ENCODE peak calls at places on chromosomes 4 and X, in four cellular contexts. Z is cardiac muscle cell; J is adrenal gland; F is CD8-positive, alpha-beta T cell. A is an unnamed sample.

GRCh38 chr4:76197971-76198410 is 15.6 kb downstream of the SCARB2 start:
- DNase-seq in J (peak; percentile 60), F (no peak), Z (no peak), A (peak; percentile 62)

GRCh38 chr4:40380647-40381046 is 45.5 kb downstream of the CHRNA9 start:
- DNase-seq in F (no peak), J (no peak), Z (no peak), A (no peak)

GRCh38 chr4:2318885-2319284 is 57.0 kb upstream of the MXD4 start:
- DNase-seq in F (no peak), Z (no peak), J (no peak), A (no peak)

GRCh38 chr4:7160951-7161440 is 31.3 kb upstream of the SORCS2 start:
- DNase-seq in F (no peak), J (no peak), Z (no peak), A (peak; percentile 1)

GRCh38 chr4:45079616-45080015 is 353.3 kb upstream of the GNPDA2 start:
- DNase-seq in F (no peak), Z (no peak), J (no peak), A (no peak)

GRCh38 chrX:112211459-112211858 is 128.9 kb upstream of the TRPC5 start:
- DNase-seq in Z (no peak), F (no peak), J (no peak), A (no peak)

GRCh38 chrX:11446951-11447350 is 153.7 kb downstream of the AMELX start:
- DNase-seq in Z (no peak), F (no peak), J (no peak), A (no peak)

GRCh38 chr4:189062047-189062820 is 878.4 kb upstream of the FRG1 start:
- DNase-seq in F (no peak), J (no peak), Z (no peak), A (no peak)

GRCh38 chr4:55398461-55398860 is 2.7 kb downstream of the TMEM165 start:
- DNase-seq in Z (no peak), J (no peak), F (no peak), A (no peak)

GRCh38 chrX:85244411-85245210 is 820 bp downstream of the ZNF711 start:
- DNase-seq in Z (peak; percentile 54), J (peak; percentile 5), F (no peak), A (no peak)

GRCh38 chrX:4379071-4379470 is 665.6 kb upstream of the PRKX start:
- DNase-seq in J (no peak), F (no peak), Z (no peak), A (no peak)

GRCh38 chr4:67719953-67720617 is 19.1 kb upstream of the UBA6 start:
- DNase-seq in F (no peak), Z (no peak), J (no peak), A (no peak)

DNA sequence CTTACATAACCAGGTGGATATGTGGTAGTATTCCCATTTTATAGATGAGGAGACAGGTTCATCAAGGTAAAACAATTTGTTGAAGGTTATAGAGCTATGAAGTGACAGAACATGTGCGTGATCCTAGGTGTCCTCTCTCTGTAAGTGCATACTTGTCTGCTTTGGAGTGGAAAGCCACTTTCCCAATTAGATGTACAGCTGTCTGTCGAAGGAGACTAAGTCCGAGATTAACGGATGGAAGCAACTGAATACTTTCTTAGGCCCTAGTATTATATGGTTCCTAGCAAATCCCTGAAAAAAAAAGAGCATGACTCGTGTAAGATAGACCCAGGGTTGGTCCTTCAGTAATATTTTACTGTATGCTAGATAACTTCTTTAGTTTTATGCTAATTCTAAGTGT is 19.7 kb downstream of the TMEM131L start:
- DNase-seq in J (no peak), Z (no peak), F (no peak), A (no peak)
- H3K4me1 ChIP-seq in J (peaks cover 17% of the 10 kb centered on the region), Z (peaks cover 3% of the 10 kb centered on the region), F (peaks cover 79% of the 10 kb centered on the region), A (peaks cover 77% of the 10 kb centered on the region)

GRCh38 chr4:52998413-52998812 is 136.3 kb downstream of the RASL11B start:
- DNase-seq in F (no peak), J (no peak), Z (no peak), A (no peak)

GRCh38 chr4:52997132-52997416 is 135.0 kb downstream of the RASL11B start:
- DNase-seq in Z (no peak), J (no peak), F (no peak), A (no peak)

GRCh38 chr4:52996261-52997131 is 134.4 kb downstream of the RASL11B start:
- DNase-seq in J (peak; percentile 60), Z (peak; percentile 30), F (no peak), A (peak; percentile 15)

GRCh38 chr4:52993771-52994170 is 131.7 kb downstream of the RASL11B start:
- DNase-seq in J (no peak), F (no peak), Z (no peak), A (no peak)

DNA sequence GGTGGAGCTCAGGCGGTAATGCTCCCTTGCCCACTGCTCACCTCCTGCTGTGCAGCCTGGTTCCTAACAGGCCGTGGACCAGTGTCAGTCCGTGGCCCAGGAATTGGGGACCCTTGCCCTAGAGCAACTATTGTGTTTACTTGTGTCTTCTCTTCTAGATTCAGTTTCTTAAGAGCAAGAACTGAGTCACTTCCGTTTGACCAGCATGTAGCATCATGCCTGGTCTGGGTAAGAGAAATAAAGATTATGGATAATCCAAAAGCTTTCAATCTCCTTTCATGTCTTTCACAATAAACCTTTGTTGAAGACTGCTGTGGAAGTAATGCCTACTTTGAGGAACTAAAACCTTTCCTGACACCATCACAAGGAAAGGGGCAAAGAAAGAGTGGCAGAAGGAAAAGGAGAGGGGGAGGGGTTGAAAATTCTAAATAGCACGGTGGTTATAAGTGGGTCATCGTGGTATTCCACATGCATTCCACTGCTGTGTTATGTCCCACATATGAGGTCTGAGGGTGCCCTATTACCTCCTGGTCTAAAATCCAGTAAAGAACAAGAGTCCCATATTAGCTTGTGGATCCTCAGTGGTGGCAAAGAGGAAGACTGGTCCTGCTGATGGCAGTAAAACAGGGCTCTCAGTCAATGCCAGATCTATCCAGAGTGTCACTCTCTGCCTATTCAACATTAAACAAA is 133.4 kb downstream of the RASL11B start:
- DNase-seq in J (no peak), F (no peak), Z (no peak), A (no peak)
- H3K4me1 ChIP-seq in J (peaks cover 46% of the 10 kb centered on the region), F (no peaks in the 10 kb centered on the region), Z (peaks cover 25% of the 10 kb centered on the region), A (peaks cover 6% of the 10 kb centered on the region)

DNA sequence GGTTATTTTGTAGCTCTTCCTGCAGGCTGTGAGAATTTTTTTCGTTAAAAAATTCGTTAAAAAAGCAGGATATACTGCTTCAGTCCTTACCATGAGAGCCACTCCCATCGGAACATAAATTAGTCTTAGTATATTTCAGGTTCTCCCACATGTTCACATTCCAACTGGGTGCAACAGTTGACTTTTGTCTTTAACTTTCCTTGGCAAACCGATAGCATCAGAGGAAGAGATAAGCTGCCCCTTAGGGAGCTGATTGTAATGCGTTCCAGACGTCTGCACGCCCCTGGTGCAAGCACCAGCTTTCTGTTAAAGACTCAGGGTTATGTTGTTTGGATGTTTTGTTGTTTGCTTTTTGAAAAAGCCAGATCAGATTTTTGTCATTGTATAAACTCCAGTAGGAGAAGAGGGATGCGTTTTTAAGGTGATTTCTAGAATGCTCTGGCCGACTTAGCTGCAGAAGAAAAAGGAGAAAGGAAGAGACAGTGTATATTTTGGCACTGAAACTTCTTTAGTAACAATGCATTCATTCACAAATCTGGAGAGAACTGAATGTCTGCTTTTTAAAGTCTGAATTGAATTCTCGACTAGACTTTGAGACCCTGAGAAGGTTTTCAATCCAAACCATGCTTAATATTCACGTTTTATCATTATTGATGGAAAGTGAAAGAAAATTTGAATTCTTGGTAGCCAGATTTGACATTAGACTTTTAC is 160.9 kb downstream of the CBR4 start:
- DNase-seq in Z (peak; percentile 20), F (no peak), J (no peak), A (no peak)
- H3K4me1 ChIP-seq in Z (peaks cover 35% of the 10 kb centered on the region), F (no peaks in the 10 kb centered on the region), J (peaks cover 45% of the 10 kb centered on the region), A (peaks cover 46% of the 10 kb centered on the region)

GRCh38 chrX:65596270-65596669 is 61.7 kb upstream of the LAS1L start:
- DNase-seq in F (peak; percentile 68), Z (no peak), J (peak; percentile 16), A (peak; percentile 2)
- H3K4me1 ChIP-seq in F (peaks cover 59% of the 10 kb centered on the region), Z (no peaks in the 10 kb centered on the region), J (peaks cover 7% of the 10 kb centered on the region), A (peaks cover 6% of the 10 kb centered on the region)

DNA sequence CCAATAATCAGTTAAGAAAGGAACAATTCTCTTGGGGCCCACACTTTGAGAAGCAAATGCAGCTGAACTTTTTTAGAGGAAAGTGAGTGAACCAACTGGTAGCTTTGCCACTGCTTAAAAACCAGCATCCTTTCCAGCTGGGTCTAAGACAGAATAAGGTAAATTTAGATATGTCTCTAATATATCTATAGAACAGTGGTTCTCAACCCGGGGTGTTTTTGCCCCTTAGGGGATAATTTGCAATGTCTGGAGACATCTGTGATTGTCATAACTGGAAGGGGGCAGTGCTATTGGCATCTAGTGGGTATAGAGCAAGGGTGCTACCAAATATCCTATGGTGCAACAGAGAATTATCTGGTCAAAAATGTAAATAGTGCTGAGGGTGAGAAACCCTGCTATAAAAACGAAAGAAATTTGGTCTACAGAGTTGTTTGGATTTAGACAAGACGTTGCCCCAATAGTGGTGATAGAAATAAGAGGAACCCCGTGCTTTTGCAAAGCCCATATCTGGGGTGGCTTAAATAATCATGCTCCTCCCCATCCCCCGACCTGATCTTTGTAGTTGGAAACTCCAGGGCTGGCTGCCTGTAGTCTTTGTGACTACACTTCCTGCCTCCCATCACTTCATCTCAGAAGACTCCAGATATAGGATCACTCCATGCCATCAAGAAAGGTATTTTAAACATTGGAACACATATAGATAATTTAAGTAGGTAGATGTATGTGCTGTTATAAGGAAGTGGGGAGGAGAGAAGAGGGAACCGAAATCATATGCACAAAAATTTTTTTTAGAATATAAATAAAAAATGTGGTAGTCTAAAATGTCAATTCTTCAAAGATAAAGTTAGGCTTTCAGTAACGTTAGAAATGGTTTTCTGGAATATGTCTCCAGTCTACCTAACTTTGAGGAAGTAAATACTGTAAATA is at the start of gene TLR7:
- DNase-seq in J (no peak), F (no peak), Z (no peak), A (no peak)
- H3K4me1 ChIP-seq in J (no peaks in the 10 kb centered on the region), F (no peaks in the 10 kb centered on the region), Z (no peaks in the 10 kb centered on the region), A (no peaks in the 10 kb centered on the region)

A was measured in gastrocnemius medialis.